ENCODE peak calls at places on chromosomes 5 and 9, in seven cellular contexts. B, T, R, I, Q, V and G are unnamed samples.

GRCh38 chr9:91898451-91899433 is 51.3 kb downstream of the ROR2 start:
- DNase-seq in I (no peak), Q (no peak), V (peak; percentile 47), B (peak; percentile 92), T (no peak), R (peak; percentile 38), G (no peak)

GRCh38 chr9:2271426-2271825 is 256.3 kb downstream of the SMARCA2 start:
- DNase-seq in Q (no peak), I (no peak), R (no peak), V (peak; percentile 26), T (no peak), B (no peak), G (no peak)

GRCh38 chr9:100287186-100287585 is 65.6 kb downstream of the TEX10 start:
- DNase-seq in Q (no peak), R (no peak), V (no peak), B (no peak), T (no peak), I (no peak), G (no peak)

GRCh38 chr5:110631236-110631635 is 95.2 kb downstream of the TMEM232 start:
- DNase-seq in B (no peak), Q (no peak), V (no peak), R (no peak), T (no peak), I (no peak), G (no peak)

GRCh38 chr5:149113669-149114068 is 27.6 kb upstream of the ABLIM3 start:
- DNase-seq in R (no peak), I (no peak), T (no peak), V (peak; percentile 77), B (no peak), Q (no peak), G (no peak)

GRCh38 chr5:45609661-45610060 is 86.5 kb downstream of the HCN1 start:
- DNase-seq in B (no peak), I (no peak), Q (no peak), T (no peak), R (no peak), V (no peak), G (no peak)

GRCh38 chr9:127264462-127265040 is at the start of gene GARNL3:
- DNase-seq in V (no peak), T (peak; percentile 72), R (peak; percentile 46), Q (no peak), I (no peak), B (no peak), G (no peak)

GRCh38 chr9:117258201-117258866 is 156.5 kb downstream of the ASTN2 start:
- DNase-seq in T (no peak), I (no peak), V (no peak), Q (no peak), R (peak; percentile 11), B (no peak), G (no peak)

GRCh38 chr9:133342570-133342969 is 5.4 kb downstream of the MED22 start:
- DNase-seq in I (no peak), T (no peak), V (no peak), Q (no peak), R (no peak), B (no peak), G (peak; percentile 51)

GRCh38 chr5:152987156-152987555 is 503.3 kb upstream of the GRIA1 start:
- DNase-seq in B (no peak), Q (no peak), R (no peak), V (no peak), T (no peak), I (no peak), G (no peak)

GRCh38 chr5:173625686-173626500 is 9.4 kb upstream of the BOD1 start:
- DNase-seq in Q (no peak), B (no peak), T (no peak), I (no peak), R (no peak), V (no peak), G (no peak)

GRCh38 chr9:98062161-98062560 is 5.6 kb downstream of the NANS start:
- DNase-seq in R (no peak), V (no peak), B (no peak), I (no peak), T (peak; percentile 43), Q (no peak), G (no peak)

GRCh38 chr9:134372621-134373267 is 46.5 kb downstream of the RXRA start:
- DNase-seq in Q (no peak), T (no peak), V (peak; percentile 49), R (no peak), I (no peak), B (peak; percentile 87), G (no peak)

GRCh38 chr5:139689631-139690384 is 41.7 kb downstream of the CXXC5 start:
- DNase-seq in I (no peak), B (no peak), V (peak; percentile 53), T (no peak), R (no peak), Q (no peak), G (no peak)

GRCh38 chr9:12698293-12698692 is 5.1 kb downstream of the TYRP1 start:
- DNase-seq in Q (no peak), B (no peak), T (no peak), I (no peak), R (no peak), V (peak; percentile 55), G (no peak)

GRCh38 chr9:90132866-90133265 is 509.8 kb downstream of the DIRAS2 start:
- DNase-seq in R (no peak), I (no peak), V (no peak), T (no peak), B (no peak), Q (no peak), G (no peak)

GRCh38 chr5:109697339-109697738 is 7.6 kb downstream of the MAN2A1 start:
- DNase-seq in B (no peak), V (no peak), R (no peak), I (no peak), Q (no peak), T (no peak), G (no peak)

GRCh38 chr5:87780831-87781760 is 368.4 kb upstream of the CCNH start:
- DNase-seq in V (peak; percentile 90), T (peak; percentile 89), B (peak; percentile 86), I (peak; percentile 37), Q (peak; percentile 37), R (peak; percentile 95), G (peak; percentile 73)

GRCh38 chr9:135614821-135615665 is 24.3 kb downstream of the GLT6D1 start:
- DNase-seq in T (no peak), R (no peak), I (no peak), B (no peak), Q (no peak), V (no peak), G (no peak)

GRCh38 chr9:92289708-92290390 is 3.6 kb downstream of the IARS1 start:
- DNase-seq in T (no peak), R (no peak), I (peak; percentile 38), B (no peak), Q (no peak), V (peak; percentile 66), G (no peak)

GRCh38 chr5:175870820-175871447 is 444 bp upstream of the CPLX2 start:
- DNase-seq in T (no peak), R (no peak), Q (no peak), I (no peak), V (no peak), B (no peak), G (no peak)

GRCh38 chr9:124122321-124122720 is 110.8 kb downstream of the LHX2 start:
- DNase-seq in V (peak; percentile 44), Q (no peak), T (no peak), B (no peak), R (no peak), I (no peak), G (no peak)

DNA sequence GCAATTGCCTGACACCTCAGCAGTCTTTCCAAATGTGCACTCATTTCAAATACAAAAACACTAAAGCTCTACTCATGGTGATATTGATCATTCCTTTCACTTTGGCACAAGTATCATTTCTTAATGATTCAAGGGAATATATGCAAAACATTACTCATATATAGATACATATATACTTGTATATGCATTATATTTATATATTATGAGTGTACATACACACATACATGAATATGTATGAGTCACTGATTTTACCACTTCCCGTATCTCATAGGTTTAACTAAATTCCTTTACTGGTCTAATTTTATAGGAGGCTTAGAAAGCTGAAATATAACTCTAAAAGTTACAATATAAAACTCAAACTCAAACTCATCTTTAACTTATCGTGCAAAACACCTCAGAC is 156.5 kb downstream of the CDH9 start:
- DNase-seq in B (no peak), I (no peak), V (no peak), R (no peak), T (no peak), Q (no peak), G (no peak)
- H3K4me3 ChIP-seq in B (no peak overlapping the region), I (no peak overlapping the region), V (no peak overlapping the region), R (no peak overlapping the region), T (no peak overlapping the region), Q (no peak overlapping the region), G (no peak overlapping the region)

GRCh38 chr9:109641079-109641659 is 138.8 kb upstream of the PALM2AKAP2 start:
- DNase-seq in T (no peak), B (no peak), I (no peak), V (peak; percentile 5), Q (no peak), R (no peak), G (no peak)
- H3K4me3 ChIP-seq in T (peak overlapping the region; percentile 83), B (peak overlapping the region; percentile 46), I (peak overlapping the region; percentile 44), V (peak overlapping the region; percentile 69), Q (no peak overlapping the region), R (peak overlapping the region; percentile 61), G (no peak overlapping the region)

DNA sequence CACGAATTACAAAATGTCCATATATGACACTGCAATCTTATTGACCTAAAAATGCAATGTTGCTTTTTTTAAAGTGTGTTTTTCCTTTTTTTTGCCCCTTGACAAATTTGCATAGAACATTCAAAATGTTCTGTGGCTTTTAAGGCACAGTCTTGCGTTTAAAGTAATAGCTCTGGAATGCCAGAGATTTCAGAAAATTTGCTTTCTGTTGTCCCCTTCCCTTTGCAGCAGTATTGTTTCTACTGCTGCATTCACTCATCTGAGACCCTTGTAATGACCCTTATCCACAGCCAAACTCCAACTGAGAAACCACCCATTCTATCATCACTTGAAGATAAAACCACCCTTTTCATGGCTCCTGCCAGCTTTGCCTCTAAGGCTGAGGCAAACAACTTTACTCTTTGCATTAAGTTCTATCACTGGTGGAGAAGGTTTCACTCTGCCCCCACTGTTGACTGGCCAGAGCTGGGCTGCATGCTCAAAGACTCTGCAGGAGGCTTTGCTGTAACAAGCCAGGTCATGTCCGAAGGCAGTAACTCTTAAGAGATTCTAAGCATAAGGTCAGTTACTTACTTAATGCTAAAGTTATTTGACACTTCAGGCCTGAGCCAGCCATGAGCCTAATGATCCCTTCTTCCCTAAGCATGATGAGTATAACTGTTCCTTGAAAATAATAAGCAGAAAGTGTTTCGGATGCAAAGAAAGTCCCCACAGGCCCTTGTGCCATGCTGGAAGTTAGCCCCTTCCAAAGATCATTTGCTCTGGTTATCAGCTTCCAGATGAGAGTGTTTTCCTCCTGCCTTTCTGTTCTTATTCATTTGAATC is 101.9 kb downstream of the CD180 start:
- DNase-seq in T (no peak), I (peak; percentile 17), B (no peak), R (peak; percentile 38), Q (no peak), V (peak; percentile 72), G (no peak)
- H3K4me3 ChIP-seq in T (no peak overlapping the region), I (no peak overlapping the region), B (no peak overlapping the region), R (no peak overlapping the region), Q (no peak overlapping the region), V (peak overlapping the region; percentile 60), G (no peak overlapping the region)

DNA sequence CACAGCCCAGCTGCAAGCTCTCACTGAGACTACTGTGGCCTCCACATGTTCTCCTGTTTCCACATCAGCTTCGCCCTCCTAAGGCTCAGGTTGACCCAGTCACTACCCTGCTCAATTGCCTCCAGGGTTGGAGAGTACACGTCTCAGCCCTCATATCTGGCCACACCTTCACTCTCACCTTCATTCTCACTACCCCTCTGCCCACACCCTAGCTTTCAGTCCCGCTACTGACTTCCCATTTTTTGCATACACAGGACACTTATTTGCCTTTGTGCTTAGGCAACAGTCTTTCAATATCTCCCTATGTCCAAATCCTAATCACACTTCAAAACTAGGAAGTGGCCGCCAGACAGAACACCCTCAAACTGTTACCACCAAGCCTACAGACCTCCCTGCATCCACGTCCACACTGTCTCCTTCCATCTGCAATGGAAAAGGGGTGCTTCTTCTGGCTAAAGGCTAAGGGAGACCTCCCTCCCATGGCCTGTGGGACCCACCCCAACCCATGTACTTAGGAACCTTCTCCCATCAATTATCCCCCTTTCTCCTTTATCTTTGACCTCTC is 10.9 kb downstream of the MCTP1 start:
- DNase-seq in B (no peak), V (no peak), I (no peak), T (no peak), R (no peak), Q (no peak), G (no peak)
- H3K4me3 ChIP-seq in B (no peak overlapping the region), V (no peak overlapping the region), I (no peak overlapping the region), T (no peak overlapping the region), R (no peak overlapping the region), Q (no peak overlapping the region), G (no peak overlapping the region)